ENCODE peak calls at places on chromosomes 11 and 22, in four cellular contexts. B, A, K and N are unnamed samples. For H3K9me3, the result is how much of the 10 kb centered on the place peaks cover.

GRCh38 chr11:71342951-71343827 is 90.8 kb upstream of the SHANK2 start:
- DNase-seq in B (peak), A (peak), K (peak), N (no peak)

GRCh38 chr11:316891-317291 is 3.1 kb downstream of the IFITM1 start:
- DNase-seq in B (no peak), A (peak), K (no peak), N (no peak)

GRCh38 chr22:45908961-45909360 is 68.0 kb downstream of the WNT7B start:
- DNase-seq in B (no peak), A (no peak), K (peak), N (no peak)

GRCh38 chr22:28282346-28282745 is 363.3 kb upstream of the PITPNB start:
- DNase-seq in B (no peak), A (no peak), K (no peak), N (no peak)

GRCh38 chr11:17145972-17146371 is 61.8 kb downstream of the PIK3C2A start:
- DNase-seq in B (no peak), A (no peak), K (no peak), N (no peak)

GRCh38 chr22:31828739-31829138 is 74.9 kb downstream of the DEPDC5 start:
- DNase-seq in B (no peak), A (no peak), K (no peak), N (no peak)

GRCh38 chr11:117232022-117232878 is at the start of the genes PCSK7 and RNF214:
- DNase-seq in B (peak), A (peak), K (peak), N (peak)

GRCh38 chr11:93116641-93117577 is 80.9 kb downstream of the SLC36A4 start:
- DNase-seq in B (peak), A (peak), K (peak), N (no peak)

GRCh38 chr11:11569936-11570491 is 51.8 kb downstream of the GALNT18 start:
- DNase-seq in B (no peak), A (no peak), K (no peak), N (no peak)

GRCh38 chr11:117546431-117547160 is 218.9 kb downstream of the CEP164 start:
- DNase-seq in B (no peak), A (no peak), K (peak), N (no peak)

GRCh38 chr11:86811637-86812321 is 11.4 kb downstream of the PRSS23 start:
- DNase-seq in B (no peak), A (peak), K (peak), N (no peak)

GRCh38 chr11:9726313-9727022 is 62.6 kb downstream of the SWAP70 start:
- DNase-seq in B (no peak), A (no peak), K (no peak), N (no peak)

GRCh38 chr22:39496131-39496838 is 5.8 kb upstream of the MIEF1 start:
- DNase-seq in B (peak), A (peak), K (peak), N (peak)

GRCh38 chr22:40746428-40747220 is 67.3 kb downstream of the MCHR1 start:
- DNase-seq in B (no peak), A (no peak), K (no peak), N (no peak)

GRCh38 chr22:24962835-24963234 is 10.3 kb downstream of the KIAA1671 start:
- DNase-seq in B (no peak), A (no peak), K (no peak), N (no peak)

GRCh38 chr22:24969588-24970301 is 17.2 kb downstream of the KIAA1671 start:
- DNase-seq in B (no peak), A (peak), K (no peak), N (no peak)

GRCh38 chr22:24968066-24968561 is 15.6 kb downstream of the KIAA1671 start:
- DNase-seq in B (no peak), A (peak), K (peak), N (no peak)

GRCh38 chr22:24964441-24964840 is 11.9 kb downstream of the KIAA1671 start:
- DNase-seq in B (no peak), A (no peak), K (no peak), N (no peak)

DNA sequence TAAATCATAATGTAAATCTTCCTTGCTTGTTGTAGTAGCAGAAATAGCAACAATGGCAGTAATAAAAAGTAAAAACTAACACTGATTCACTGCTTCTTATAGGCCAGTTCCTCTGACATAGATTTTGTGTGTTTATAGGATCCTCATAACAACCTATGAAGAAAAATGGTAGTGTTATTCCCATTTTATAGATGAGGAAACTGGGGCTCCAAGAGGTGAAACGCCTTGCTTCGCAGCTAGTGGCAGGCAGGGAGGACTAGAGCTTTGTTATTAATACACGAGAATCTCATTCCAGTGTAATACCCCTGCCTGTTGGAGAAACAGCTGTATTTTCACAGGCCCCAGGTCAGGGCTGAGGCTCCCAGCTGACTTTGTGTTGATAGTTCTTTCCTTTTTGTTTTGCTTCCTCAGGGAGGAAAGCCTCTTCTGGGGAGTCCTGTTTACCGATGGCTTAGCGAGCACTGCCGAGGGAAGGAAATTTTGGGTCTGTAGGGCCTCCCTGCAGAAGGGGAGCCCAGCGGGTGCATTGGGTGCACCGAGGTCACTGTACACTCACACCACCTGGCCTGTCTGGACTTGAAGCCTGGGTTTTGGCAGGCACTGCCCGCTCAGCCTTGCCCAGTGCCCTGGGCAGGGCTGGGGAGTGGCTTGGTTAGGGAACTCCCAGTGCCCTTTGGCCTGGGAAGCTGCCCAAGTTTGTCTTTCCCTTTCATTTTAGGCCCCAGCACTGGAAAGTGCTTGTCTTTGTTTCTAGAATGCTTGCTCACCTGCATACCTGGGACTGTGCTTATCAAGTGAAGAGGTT is 13.5 kb downstream of the KIAA1671 start:
- DNase-seq in B (no peak), A (no peak), K (no peak), N (no peak)
- H3K4me3 ChIP-seq in B (no peak), A (no peak), K (no peak), N (no peak)

DNA sequence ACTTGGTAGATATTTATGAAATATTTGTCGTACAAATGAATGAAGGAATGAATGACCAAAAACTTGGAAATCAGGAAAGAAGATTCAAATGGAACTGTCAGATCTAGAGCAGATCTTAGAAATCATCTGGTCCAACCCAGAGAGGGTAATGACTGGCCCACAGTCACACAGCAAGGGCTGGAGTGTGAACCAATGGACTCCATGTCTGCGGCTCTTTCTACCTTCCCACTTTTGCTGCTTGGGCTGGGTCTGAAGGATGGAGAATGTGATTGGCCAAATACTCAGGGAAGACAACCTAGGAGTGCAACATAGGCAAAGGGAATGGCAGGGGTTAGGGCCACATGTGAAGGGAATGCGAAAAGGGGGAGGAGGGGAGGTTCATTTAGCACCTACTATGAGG is 5.8 kb upstream of the DGKZ start:
- DNase-seq in B (no peak), A (no peak), K (no peak), N (no peak)
- H3K9me3 ChIP-seq in B (under half), A (under half), K (under half), N (under half)

GRCh38 chr11:7252683-7253213 is 1.0 kb downstream of the SYT9 start:
- DNase-seq in B (no peak), A (no peak), K (peak), N (no peak)
- H3K4me3 ChIP-seq in B (no peak), A (peak), K (peak), N (no peak)

DNA sequence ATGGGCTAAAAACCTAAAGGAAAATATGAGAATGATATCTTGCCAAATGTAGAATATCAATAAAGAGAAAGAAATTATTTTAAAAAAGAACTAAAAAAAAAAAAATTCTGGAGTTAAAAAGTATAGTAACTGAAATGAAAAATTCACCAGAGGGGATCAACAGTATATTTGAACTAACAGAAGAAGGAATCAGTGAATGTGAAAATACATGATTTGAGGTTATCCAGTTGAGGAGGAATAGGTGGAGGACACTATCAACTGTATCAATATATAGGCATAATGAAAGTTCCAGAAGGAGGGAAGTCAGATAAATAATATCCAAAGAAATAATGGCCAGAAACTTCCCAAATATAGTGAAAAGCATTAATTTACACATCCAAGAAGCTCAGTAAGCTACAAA is 16.1 kb upstream of the HORMAD2 start:
- DNase-seq in B (no peak), A (no peak), K (no peak), N (no peak)
- H3K9me3 ChIP-seq in B (under half), A (under half), K (under half), N (under half)

GRCh38 chr11:31804439-31805036 is 6.6 kb downstream of the PAX6 start:
- DNase-seq in B (no peak), A (peak), K (peak), N (no peak)
- H3K4me3 ChIP-seq in B (no peak), A (peak), K (peak), N (peak)

DNA sequence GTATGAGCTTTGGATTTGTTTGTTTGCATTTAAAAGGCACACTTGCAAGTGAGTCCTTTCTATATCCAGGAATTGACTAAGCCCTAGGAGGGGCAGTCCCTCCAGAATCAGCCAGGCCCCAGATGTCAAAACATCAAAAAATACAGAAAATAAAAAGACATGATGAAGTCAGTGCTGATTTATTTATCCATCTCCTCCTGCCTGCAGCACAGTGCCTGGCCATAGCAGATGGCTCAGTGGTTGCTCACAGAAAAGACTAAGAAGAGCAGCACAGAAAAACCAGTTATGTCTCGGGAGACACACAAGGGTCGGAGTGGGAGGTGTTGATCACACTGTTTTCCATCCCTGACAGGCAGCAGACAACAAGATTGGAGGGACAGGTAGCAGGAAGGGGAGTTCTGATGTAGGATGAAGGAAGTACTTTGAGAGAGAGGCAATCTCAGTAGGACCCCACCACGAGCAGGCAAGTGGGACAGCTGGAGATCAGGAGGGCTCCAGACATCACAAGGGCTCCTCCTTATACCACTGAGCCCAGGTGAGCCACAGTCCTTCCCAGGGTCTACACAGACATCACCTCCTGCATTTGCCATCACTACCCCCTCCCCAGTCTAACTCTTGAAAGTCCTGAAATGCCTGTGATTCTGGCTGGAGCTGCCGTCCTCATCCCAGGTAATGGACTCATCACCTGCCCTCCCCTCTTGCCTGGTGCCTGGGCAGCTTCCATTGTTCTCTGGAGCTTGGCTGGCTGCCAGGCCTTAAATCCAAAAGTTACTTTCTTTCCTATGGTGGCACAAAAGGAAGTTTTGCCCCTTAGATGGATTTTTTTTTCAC is 32.3 kb downstream of the TMPRSS5 start:
- DNase-seq in B (no peak), A (peak), K (no peak), N (no peak)
- H3K9me3 ChIP-seq in B (under half), A (under half), K (under half), N (under half)

GRCh38 chr11:19075636-19076035 is 15.1 kb upstream of the MRGPRX2 start:
- DNase-seq in B (no peak), A (no peak), K (no peak), N (no peak)

GRCh38 chr11:19072464-19072863 is 11.9 kb upstream of the MRGPRX2 start:
- DNase-seq in B (no peak), A (no peak), K (no peak), N (no peak)

GRCh38 chr11:19076744-19077589 is 16.4 kb upstream of the MRGPRX2 start:
- DNase-seq in B (peak), A (peak), K (peak), N (peak)

GRCh38 chr11:19073454-19074415 is 13.2 kb upstream of the MRGPRX2 start:
- DNase-seq in B (no peak), A (peak), K (no peak), N (no peak)

GRCh38 chr11:19071255-19071654 is 10.7 kb upstream of the MRGPRX2 start:
- DNase-seq in B (peak), A (peak), K (peak), N (peak)
- H3K4me3 ChIP-seq in B (no peak), A (no peak), K (no peak), N (no peak)

DNA sequence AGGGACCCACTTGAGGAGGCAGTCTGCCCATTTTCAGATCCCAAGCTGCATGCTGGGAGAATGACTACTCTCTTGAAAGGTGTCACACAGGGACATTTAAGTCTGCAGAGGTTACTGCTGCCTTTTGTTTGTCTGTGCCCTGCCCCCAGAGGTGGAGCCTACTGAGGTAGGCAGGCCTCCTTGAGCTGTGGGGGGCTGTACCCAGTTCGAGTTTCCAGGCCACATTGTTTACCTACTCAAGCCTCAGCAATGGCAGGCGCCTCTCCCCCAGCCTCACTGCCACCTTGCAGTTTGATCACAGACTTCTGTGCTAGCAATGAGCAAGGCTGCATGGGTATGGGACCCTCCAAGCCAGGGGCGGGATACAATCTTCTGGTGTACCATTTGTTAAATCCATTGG is 126.0 kb downstream of the OR4A5 start:
- DNase-seq in B (no peak), A (no peak), K (no peak), N (no peak)
- H3K9me3 ChIP-seq in B (under half), A (half or more), K (under half), N (under half)